ENCODE peak calls at places on chromosome 3, in nine cellular contexts. T, B, S, L, J, C, N, M and O are unnamed samples.
A peak's percentile ranks its signal among the peaks of the same experiment; 100 is the strongest.

GRCh38 chr3:3798641-3799113 is 554 bp upstream of the LRRN1 start:
- DNase-seq in T (peak; percentile 42), B (no peak), S (peak; percentile 85), L (peak; percentile 26), J (no peak), C (no peak), N (peak; percentile 66), M (peak; percentile 10), O (no peak)

GRCh38 chr3:161558256-161558655 is 61.6 kb downstream of the OTOL1 start:
- DNase-seq in T (no peak), B (no peak), S (no peak), L (no peak), J (no peak), C (no peak), N (no peak), M (no peak), O (no peak)

GRCh38 chr3:152026033-152026556 is 152.7 kb downstream of the SUCNR1 start:
- DNase-seq in T (no peak), B (peak; percentile 24), S (no peak), L (no peak), J (no peak), C (no peak), N (no peak), M (no peak), O (no peak)

GRCh38 chr3:101836907-101837598 is 12.3 kb upstream of the NFKBIZ start:
- DNase-seq in T (no peak), B (no peak), S (no peak), L (no peak), J (no peak), C (no peak), N (no peak), M (no peak), O (no peak)

GRCh38 chr3:122458992-122459391 is 43.1 kb upstream of the WDR5B start:
- DNase-seq in T (no peak), B (no peak), S (no peak), L (no peak), J (no peak), C (no peak), N (no peak), M (no peak), O (no peak)

GRCh38 chr3:119122350-119122749 is 23.6 kb upstream of the TEX55 start:
- DNase-seq in T (no peak), B (no peak), S (no peak), L (no peak), J (no peak), C (no peak), N (no peak), M (no peak), O (no peak)

GRCh38 chr3:171055336-171056178 is 29.0 kb upstream of the SLC2A2 start:
- DNase-seq in T (no peak), B (peak; percentile 28), S (no peak), L (no peak), J (no peak), C (no peak), N (no peak), M (no peak), O (no peak)

GRCh38 chr3:24533557-24534193 is 39.0 kb upstream of the THRB start:
- DNase-seq in T (no peak), B (no peak), S (no peak), L (no peak), J (no peak), C (no peak), N (no peak), M (no peak), O (no peak)

GRCh38 chr3:178060406-178060805 is 475.8 kb upstream of the KCNMB2 start:
- DNase-seq in T (no peak), B (no peak), S (no peak), L (no peak), J (no peak), C (no peak), N (no peak), M (no peak), O (peak; percentile 47)

GRCh38 chr3:72888546-72889309 is 882 bp downstream of the GXYLT2 start:
- DNase-seq in T (no peak), B (peak; percentile 43), S (no peak), L (no peak), J (no peak), C (no peak), N (no peak), M (peak; percentile 17), O (no peak)

GRCh38 chr3:1235526-1236120 is 142.8 kb downstream of the CNTN6 start:
- DNase-seq in T (no peak), B (no peak), S (no peak), L (no peak), J (no peak), C (no peak), N (no peak), M (no peak), O (no peak)

GRCh38 chr3:14640157-14640562 is 11.4 kb upstream of the CCDC174 start:
- DNase-seq in T (no peak), B (peak; percentile 31), S (no peak), L (no peak), J (peak; percentile 32), C (no peak), N (no peak), M (no peak), O (no peak)

GRCh38 chr3:187186801-187187421 is 10.4 kb upstream of the RTP1 start:
- DNase-seq in T (no peak), B (no peak), S (no peak), L (peak; percentile 59), J (peak; percentile 28), C (no peak), N (no peak), M (no peak), O (no peak)

GRCh38 chr3:193791041-193792032 is 198.3 kb downstream of the OPA1 start:
- DNase-seq in T (no peak), B (no peak), S (no peak), L (peak; percentile 60), J (no peak), C (peak; percentile 50), N (no peak), M (no peak), O (no peak)

GRCh38 chr3:197940745-197941384 is 9.1 kb upstream of the RPL35A start:
- DNase-seq in T (no peak), B (no peak), S (no peak), L (no peak), J (no peak), C (no peak), N (no peak), M (no peak), O (no peak)
- TF ChIP-seq EP300 in T (no peak), B (no peak), S (no peak), L (no peak), J (no peak), C (no peak), N (no peak), M (no peak), O (no peak)

DNA sequence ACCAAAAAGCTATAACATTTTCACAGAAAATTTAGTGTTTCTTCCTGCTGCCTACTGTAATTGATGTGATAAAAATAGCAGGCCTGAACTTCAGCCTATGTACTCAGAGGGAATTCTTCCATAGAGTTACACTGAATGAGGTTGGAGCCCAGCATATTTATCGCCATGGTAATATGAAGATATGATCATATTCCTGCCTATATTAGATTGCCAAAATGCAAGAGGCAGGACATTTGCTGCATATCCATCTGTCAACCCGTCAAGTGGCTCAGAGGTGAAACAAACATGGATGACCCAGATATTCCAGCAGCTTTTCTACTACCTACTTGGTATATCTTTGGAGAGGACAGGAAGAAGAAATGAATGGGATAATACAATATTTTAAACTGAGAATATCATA is 1150.6 kb downstream of the TBL1XR1 start:
- DNase-seq in T (no peak), B (no peak), S (no peak), L (no peak), J (no peak), C (no peak), N (peak; percentile 12), M (no peak), O (no peak)
- TF ChIP-seq EP300 in T (no peak), B (no peak), S (no peak), L (no peak), J (no peak), C (no peak), N (no peak), M (no peak), O (no peak)

DNA sequence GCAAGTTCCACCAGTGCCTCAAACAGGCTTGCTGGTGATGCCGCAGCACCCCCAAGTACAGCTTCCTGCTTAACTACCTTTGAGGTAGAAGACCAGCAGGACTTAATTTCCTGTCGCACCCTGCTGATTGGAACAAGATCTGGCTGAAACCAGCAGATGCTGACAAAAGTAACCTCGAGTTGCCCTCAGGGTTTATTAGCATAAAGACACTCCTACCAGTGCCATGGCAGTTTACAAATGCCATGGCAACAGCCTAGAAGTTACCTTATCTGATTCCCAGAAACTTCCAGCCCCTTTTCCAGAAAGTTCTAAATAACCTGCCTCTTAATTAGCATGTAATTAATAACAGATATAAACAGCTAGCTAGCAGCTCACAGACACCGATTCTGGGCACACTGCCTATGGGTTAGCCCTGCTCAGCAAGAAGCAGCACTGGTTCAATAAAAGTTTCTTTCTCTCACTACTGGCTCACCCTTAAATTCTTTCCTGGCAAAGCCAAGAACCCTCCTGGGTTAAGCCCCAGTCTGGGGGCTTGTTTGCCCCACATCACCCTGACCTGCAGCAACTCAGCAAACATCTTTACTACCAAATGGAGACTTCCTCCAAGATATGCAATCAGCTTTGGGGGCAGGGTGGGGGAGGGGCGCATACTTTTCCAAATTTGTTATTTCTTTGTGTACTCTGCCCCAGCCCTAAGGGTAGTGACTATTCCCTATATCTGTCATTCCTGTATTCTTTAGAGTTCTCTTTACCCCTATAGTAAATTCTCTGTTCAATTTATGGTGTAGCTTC is 54.2 kb downstream of the MAP4 start:
- DNase-seq in T (no peak), B (no peak), S (no peak), L (no peak), J (no peak), C (no peak), N (peak; percentile 51), M (no peak), O (no peak)
- TF ChIP-seq EP300 in T (no peak), B (no peak), S (no peak), L (no peak), J (peak; percentile 28), C (no peak), N (peak; percentile 79), M (no peak), O (no peak)

DNA sequence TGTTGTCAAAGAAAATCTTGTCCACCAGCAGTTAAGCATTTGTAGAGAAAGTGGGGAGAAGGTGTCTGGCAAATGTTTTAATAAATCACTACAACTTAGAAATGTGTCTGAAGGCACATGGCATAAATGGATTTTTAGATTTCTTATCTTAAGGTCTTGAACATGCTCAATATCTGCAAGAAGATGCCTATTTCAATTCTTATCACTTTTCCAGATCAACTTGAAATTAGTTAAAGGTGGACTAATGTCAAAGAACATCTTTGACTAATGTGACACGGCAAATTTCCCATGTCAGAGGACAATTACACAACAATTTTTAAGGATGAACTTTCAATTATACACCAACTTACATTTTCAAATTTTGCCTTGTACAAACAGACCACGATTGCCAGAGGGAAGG is 507.4 kb upstream of the ADAMTS9 start:
- DNase-seq in T (no peak), B (no peak), S (no peak), L (no peak), J (no peak), C (no peak), N (no peak), M (no peak), O (no peak)
- TF ChIP-seq EP300 in T (no peak), B (no peak), S (no peak), L (no peak), J (no peak), C (no peak), N (no peak), M (no peak), O (no peak)

GRCh38 chr3:120344349-120344748 is 4.8 kb downstream of the LRRC58 start:
- DNase-seq in T (no peak), B (no peak), S (no peak), L (no peak), J (no peak), C (no peak), N (no peak), M (no peak), O (no peak)
- TF ChIP-seq EP300 in T (no peak), B (no peak), S (no peak), L (no peak), J (no peak), C (no peak), N (no peak), M (no peak), O (no peak)